ENCODE peak calls at places on chromosomes 2 and 18, in eight cellular contexts. N is heart right ventricle; A is left ventricle myocardium inferior; O is thoracic aorta; S is pancreas; F is adipocyte; Z is SK-N-MC; J is CD8-positive, alpha-beta memory T cell. U is an unnamed sample. For H3K36me3, the result is how much of the 10 kb centered on the place peaks cover.

GRCh38 chr2:8103085-8103708 is 578.7 kb upstream of the ID2 start:
- DNase-seq in F (peak), A (no peak), J (no peak), O (no peak), S (no peak), N (no peak), Z (no peak), U (no peak)

GRCh38 chr2:234308814-234309195 is 188.1 kb downstream of the ARL4C start:
- DNase-seq in A (no peak), Z (no peak), N (peak), S (no peak), J (peak), F (no peak), O (no peak), U (no peak)

GRCh38 chr2:196459539-196459938 is 180.0 kb upstream of the CCDC150 start:
- DNase-seq in F (peak), S (no peak), Z (no peak), O (no peak), J (no peak), A (no peak), N (no peak), U (no peak)

GRCh38 chr2:171814174-171814573 is 79.9 kb downstream of the SLC25A12 start:
- DNase-seq in N (no peak), J (no peak), O (no peak), Z (no peak), A (no peak), S (no peak), F (no peak), U (no peak)

GRCh38 chr18:57630002-57630758 is 8.5 kb upstream of the NARS1 start:
- DNase-seq in Z (no peak), N (peak), S (peak), F (peak), O (peak), A (peak), J (peak), U (peak)

GRCh38 chr2:40797115-40797514 is 345.2 kb upstream of the SLC8A1 start:
- DNase-seq in A (no peak), J (no peak), O (no peak), N (no peak), Z (no peak), S (peak), F (peak), U (peak)

GRCh38 chr2:220147186-220147585 is 519.8 kb downstream of the SLC4A3 start:
- DNase-seq in O (no peak), J (no peak), F (peak), S (no peak), A (no peak), Z (no peak), N (no peak), U (no peak)

GRCh38 chr18:3207565-3207964 is 12.2 kb downstream of the MYOM1 start:
- DNase-seq in J (no peak), N (no peak), O (no peak), F (no peak), A (no peak), S (no peak), Z (no peak), U (no peak)

GRCh38 chr2:30584116-30584515 is 137.1 kb downstream of the LCLAT1 start:
- DNase-seq in F (no peak), S (no peak), N (no peak), A (no peak), Z (no peak), J (no peak), O (no peak), U (no peak)

GRCh38 chr2:84781942-84782716 is 98.8 kb downstream of the TRABD2A start:
- DNase-seq in J (peak), N (no peak), A (no peak), O (no peak), S (no peak), F (no peak), Z (no peak), U (no peak)

GRCh38 chr18:3593381-3593903 is 143.5 kb downstream of the TGIF1 start:
- DNase-seq in F (peak), S (no peak), Z (no peak), A (no peak), N (no peak), J (no peak), O (no peak), U (no peak)

GRCh38 chr2:218256612-218257350 is 4.0 kb upstream of the GPBAR1 start:
- DNase-seq in A (no peak), Z (no peak), O (no peak), J (no peak), S (no peak), F (no peak), N (no peak), U (peak)

GRCh38 chr2:128304715-128305554 is 13.7 kb downstream of the HS6ST1 start:
- DNase-seq in Z (no peak), F (peak), O (no peak), A (peak), S (peak), J (no peak), N (peak), U (peak)

GRCh38 chr2:230908094-230908594 is 16.9 kb downstream of the GPR55 start:
- DNase-seq in J (no peak), F (no peak), N (no peak), O (no peak), Z (no peak), S (no peak), A (no peak), U (no peak)

GRCh38 chr18:49273201-49273880 is 187.1 kb downstream of the DYM start:
- DNase-seq in A (no peak), J (no peak), N (no peak), Z (no peak), F (peak), S (no peak), O (no peak), U (no peak)

GRCh38 chr18:66168834-66169233 is 418.0 kb downstream of the CDH7 start:
- DNase-seq in N (peak), S (no peak), A (no peak), F (no peak), J (no peak), Z (no peak), O (no peak), U (no peak)

GRCh38 chr2:168698959-168699358 is 103.5 kb upstream of the NOSTRIN start:
- DNase-seq in F (no peak), J (no peak), A (no peak), N (no peak), O (no peak), Z (no peak), S (no peak), U (no peak)

GRCh38 chr2:145184741-145185671 is 665.1 kb upstream of the ZEB2 start:
- DNase-seq in F (no peak), N (no peak), Z (peak), O (no peak), A (no peak), J (no peak), S (no peak), U (peak)

GRCh38 chr2:184677171-184677570 is 78.8 kb downstream of the ZNF804A start:
- DNase-seq in A (no peak), J (no peak), N (no peak), Z (no peak), O (no peak), S (no peak), F (no peak), U (no peak)

GRCh38 chr2:239944706-239945551 is 80.2 kb downstream of the NDUFA10 start:
- DNase-seq in O (no peak), Z (no peak), A (peak), J (no peak), N (no peak), F (no peak), S (no peak), U (peak)

GRCh38 chr2:32264422-32265149 is at the start of gene NLRC4:
- DNase-seq in A (no peak), N (no peak), Z (no peak), S (no peak), J (no peak), F (no peak), O (no peak), U (no peak)

GRCh38 chr2:48080534-48081316 is 174.4 kb upstream of the FBXO11 start:
- DNase-seq in J (no peak), O (no peak), S (no peak), N (no peak), F (no peak), A (no peak), Z (no peak), U (no peak)

GRCh38 chr2:37886745-37887144 is 38.3 kb upstream of the RMDN2 start:
- DNase-seq in A (no peak), N (no peak), Z (no peak), F (peak), S (no peak), O (no peak), J (no peak), U (no peak)

GRCh38 chr2:144596074-144596871 is 76.4 kb upstream of the ZEB2 start:
- DNase-seq in J (peak), Z (no peak), A (no peak), S (no peak), N (no peak), O (no peak), F (peak), U (no peak)

GRCh38 chr2:191043438-191043837 is 29.5 kb upstream of the STAT1 start:
- DNase-seq in A (no peak), J (no peak), O (no peak), Z (no peak), S (no peak), N (no peak), F (peak), U (no peak)

GRCh38 chr2:209787416-209787815 is 15.8 kb downstream of the UNC80 start:
- DNase-seq in N (no peak), S (no peak), A (no peak), O (no peak), F (no peak), Z (no peak), J (no peak), U (no peak)

GRCh38 chr2:200809506-200810251 is 2.0 kb upstream of the BZW1 start:
- DNase-seq in Z (no peak), S (no peak), N (no peak), A (no peak), F (peak), O (no peak), J (no peak), U (no peak)

GRCh38 chr2:203959265-203960034 is 22.9 kb downstream of the ICOS start:
- DNase-seq in O (no peak), S (no peak), F (no peak), A (no peak), Z (no peak), J (no peak), N (no peak), U (no peak)

DNA sequence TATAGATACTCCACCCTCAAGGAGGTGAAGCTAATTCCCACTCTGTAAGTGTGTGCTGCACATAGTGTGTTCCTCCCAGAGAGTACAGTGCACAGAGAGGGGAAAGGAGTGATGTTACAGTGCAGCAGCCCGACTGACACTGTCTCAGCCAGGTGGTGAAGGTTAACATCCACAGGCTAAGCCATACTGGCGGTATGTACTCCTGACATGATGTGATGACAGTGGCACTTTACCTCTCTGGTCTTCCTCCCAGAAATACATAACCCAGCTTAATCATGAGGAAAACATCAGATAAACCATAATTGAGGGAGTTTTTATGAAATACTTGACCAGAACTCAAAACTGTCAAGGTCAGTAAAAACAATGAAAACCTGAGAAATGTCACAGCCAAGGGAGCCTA is 107.1 kb downstream of the RAB3GAP1 start:
- DNase-seq in N (no peak), S (no peak), A (no peak), O (no peak), J (no peak), F (no peak), Z (no peak), U (no peak)
- H3K36me3 ChIP-seq in N (under half), S (under half), A (half or more), O (under half), J (under half), F (half or more), Z (half or more), U (under half)

DNA sequence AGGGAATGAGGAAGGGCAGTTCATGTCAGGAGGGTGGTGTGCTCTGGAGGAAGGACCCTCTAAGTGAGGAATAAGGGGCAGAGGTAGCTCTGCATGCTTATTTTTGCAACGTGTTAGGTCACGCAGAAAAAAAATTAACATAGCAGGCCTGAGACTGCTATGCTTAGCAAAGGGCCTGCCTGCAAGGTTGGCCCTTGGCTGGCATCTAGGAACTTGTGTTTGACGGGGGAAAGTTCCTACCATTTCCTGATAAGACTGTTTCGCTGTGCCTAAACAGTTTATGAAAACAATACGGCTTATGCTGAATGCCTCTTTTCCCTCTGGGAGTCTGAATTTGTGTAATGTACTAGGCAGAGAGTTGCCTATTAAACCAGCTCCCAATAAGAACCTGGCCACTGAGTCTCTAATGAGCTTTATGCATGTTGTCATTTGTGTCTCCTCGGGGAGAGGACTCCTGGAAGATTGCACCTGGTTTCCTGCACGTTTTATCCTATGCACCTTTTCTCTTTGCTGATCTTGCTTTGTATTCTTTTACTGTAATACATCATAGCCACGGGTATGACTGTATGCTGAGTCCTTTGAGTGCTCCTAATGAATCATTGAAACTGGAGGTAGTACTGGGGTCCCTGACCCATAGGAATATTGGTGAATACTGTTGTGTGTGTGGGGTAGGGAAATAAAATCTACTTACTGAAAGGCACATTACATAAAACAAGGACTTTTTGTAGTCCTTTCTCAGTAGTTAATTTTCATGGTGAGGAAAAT is 169.0 kb downstream of the PRPF40A start:
- DNase-seq in Z (no peak), S (no peak), J (no peak), N (no peak), A (no peak), F (no peak), O (no peak), U (no peak)
- H3K36me3 ChIP-seq in Z (under half), S (under half), J (under half), N (under half), A (under half), F (under half), O (under half), U (under half)

GRCh38 chr2:24957976-24958375 is 13.8 kb downstream of the DNAJC27 start:
- DNase-seq in S (no peak), Z (no peak), N (no peak), F (no peak), A (no peak), O (no peak), J (no peak), U (no peak)
- H3K36me3 ChIP-seq in S (under half), Z (under half), N (under half), F (half or more), A (half or more), O (under half), J (under half), U (under half)

DNA sequence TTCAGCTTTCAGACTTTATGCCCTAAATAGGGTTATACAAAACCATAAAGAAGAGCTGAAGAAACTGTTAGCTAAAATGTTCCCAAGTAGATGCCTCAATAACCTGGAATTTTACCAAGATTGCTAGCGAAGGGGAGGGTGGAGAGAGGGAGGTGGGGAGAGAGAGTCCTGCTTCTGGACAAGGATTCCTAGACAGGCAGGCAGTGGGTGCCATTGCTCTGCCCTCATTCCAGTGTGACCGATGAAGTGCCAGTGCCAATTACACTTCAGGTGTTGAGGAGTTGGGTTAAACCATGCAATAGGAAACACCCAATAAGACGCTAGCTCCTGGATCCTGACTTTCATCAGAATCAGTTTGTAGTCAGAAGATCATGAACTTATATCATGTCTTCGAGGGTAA is 18.1 kb downstream of the LAPTM4A start:
- DNase-seq in A (no peak), F (no peak), S (no peak), Z (no peak), O (no peak), N (no peak), J (no peak), U (no peak)
- H3K36me3 ChIP-seq in A (half or more), F (half or more), S (under half), Z (half or more), O (half or more), N (half or more), J (under half), U (under half)